ENCODE peak calls at places on chromosome 19, in seven cellular contexts. F is esophagus squamous epithelium, M is keratinocyte, H is body of pancreas, J is Caco-2, K is cardiac muscle cell, V is thoracic aorta. R is an unnamed sample. For H3K4me1 and H3K27me3, the result is how much of the 10 kb centered on the place peaks cover.

GRCh38 chr19:369876-370275 is 25.3 kb upstream of the MIER2 start:
- DNase-seq in H (no peak), F (no peak), M (no peak), J (no peak), K (no peak), V (no peak), R (peak)

GRCh38 chr19:7242601-7243258 is 51.5 kb downstream of the INSR start:
- DNase-seq in H (no peak), V (peak), J (no peak), M (no peak), F (no peak), K (no peak), R (peak)

GRCh38 chr19:19049406-19049805 is 14.4 kb upstream of the SLC25A42 start:
- DNase-seq in K (no peak), V (no peak), M (no peak), F (no peak), J (no peak), H (no peak), R (no peak)

GRCh38 chr19:38543286-38543806 is 74.4 kb downstream of the MAP4K1 start:
- DNase-seq in F (no peak), H (no peak), J (no peak), K (no peak), V (no peak), M (no peak), R (no peak)

GRCh38 chr19:17332677-17333581 is 1.7 kb downstream of the ANO8 start:
- DNase-seq in K (peak), M (no peak), F (no peak), J (peak), H (peak), V (no peak), R (no peak)

GRCh38 chr19:871446-872265 is 12.2 kb downstream of the CFD start:
- DNase-seq in V (no peak), K (peak), F (no peak), M (no peak), H (no peak), J (no peak), R (no peak)

GRCh38 chr19:38679839-38680238 is 32.4 kb downstream of the ACTN4 start:
- DNase-seq in K (no peak), V (no peak), M (no peak), F (no peak), H (no peak), J (no peak), R (no peak)

GRCh38 chr19:7294571-7295212 is 478 bp upstream of the INSR start:
- DNase-seq in K (peak), F (no peak), H (peak), J (peak), V (peak), M (no peak), R (peak)

GRCh38 chr19:44839272-44839671 is 6.8 kb upstream of the NECTIN2 start:
- DNase-seq in H (no peak), M (no peak), F (no peak), K (no peak), J (no peak), V (no peak), R (no peak)

GRCh38 chr19:29660835-29661234 is 4.4 kb upstream of the PLEKHF1 start:
- DNase-seq in J (no peak), V (no peak), F (no peak), H (no peak), M (no peak), K (no peak), R (no peak)

GRCh38 chr19:56341948-56342347 is 27.3 kb upstream of the ZSCAN5A start:
- DNase-seq in M (no peak), F (no peak), J (no peak), V (no peak), H (no peak), K (no peak), R (no peak)

GRCh38 chr19:17242431-17243208 is 3.1 kb downstream of the NR2F6 start:
- DNase-seq in H (no peak), F (no peak), V (no peak), J (no peak), K (no peak), M (no peak), R (no peak)

GRCh38 chr19:10681658-10682057 is 19.6 kb upstream of the QTRT1 start:
- DNase-seq in J (no peak), M (no peak), F (no peak), H (no peak), V (no peak), K (no peak), R (no peak)

GRCh38 chr19:10683064-10683426 is 18.2 kb upstream of the QTRT1 start:
- DNase-seq in M (no peak), H (no peak), K (no peak), F (no peak), V (no peak), J (no peak), R (no peak)

GRCh38 chr19:10680545-10681135 is 20.6 kb upstream of the QTRT1 start:
- DNase-seq in V (no peak), F (no peak), K (no peak), H (no peak), J (no peak), M (no peak), R (no peak)

GRCh38 chr19:10683582-10683981 is 17.7 kb upstream of the QTRT1 start:
- DNase-seq in F (no peak), V (no peak), H (no peak), K (no peak), M (no peak), J (no peak), R (no peak)

GRCh38 chr19:10682397-10683063 is 18.7 kb upstream of the QTRT1 start:
- DNase-seq in K (no peak), F (no peak), J (no peak), M (no peak), H (no peak), V (no peak), R (no peak)
- H3K4me1 ChIP-seq in K (under half), F (half or more), J (under half), M (under half), H (under half), V (under half), R (under half)

GRCh38 chr19:54694648-54695047 is 29.6 kb upstream of the KIR3DL3 start:
- DNase-seq in H (no peak), F (no peak), V (no peak), M (no peak), K (no peak), J (no peak), R (no peak)

GRCh38 chr19:54696766-54697165 is 27.5 kb upstream of the KIR3DL3 start:
- DNase-seq in J (no peak), M (no peak), V (no peak), H (no peak), K (no peak), F (no peak), R (no peak)

GRCh38 chr19:54696117-54696548 is 28.1 kb upstream of the KIR3DL3 start:
- DNase-seq in K (no peak), F (no peak), M (no peak), H (no peak), V (no peak), J (no peak), R (no peak)

GRCh38 chr19:54691582-54692293 is 29.0 kb downstream of the LILRB4 start:
- DNase-seq in J (no peak), K (no peak), H (no peak), M (no peak), F (no peak), V (no peak), R (no peak)

DNA sequence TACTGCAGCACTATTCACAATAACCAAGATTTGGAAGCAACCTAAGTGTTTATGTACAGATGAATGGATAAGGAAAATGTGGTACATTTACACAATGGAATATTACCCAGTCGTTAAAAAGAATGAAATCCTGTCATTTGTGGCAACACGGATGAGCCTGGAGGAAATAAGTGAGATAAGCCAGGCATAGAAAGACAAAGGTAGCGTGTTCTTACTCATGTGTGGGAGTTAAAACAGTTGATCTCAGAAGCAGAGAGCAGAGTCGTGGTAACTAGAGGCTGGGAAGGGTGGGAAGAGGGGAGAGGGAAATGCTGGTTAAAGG is 29.5 kb downstream of the LILRB4 start:
- DNase-seq in M (no peak), J (no peak), F (no peak), V (no peak), K (no peak), H (no peak), R (no peak)
- H3K27me3 ChIP-seq in M (under half), J (under half), F (under half), V (under half), K (under half), H (under half), R (under half)

GRCh38 chr19:2863818-2864217 is 3.3 kb upstream of the ZNF556 start:
- DNase-seq in F (no peak), V (no peak), J (no peak), M (no peak), K (no peak), H (no peak), R (no peak)
- H3K4me1 ChIP-seq in F (under half), V (under half), J (under half), M (under half), K (under half), H (under half), R (under half)

GRCh38 chr19:9953802-9954542 is 17.7 kb upstream of the OLFM2 start:
- DNase-seq in M (no peak), V (no peak), J (no peak), H (no peak), F (no peak), K (no peak), R (no peak)

GRCh38 chr19:9956956-9957355 is 20.6 kb upstream of the OLFM2 start:
- DNase-seq in J (no peak), M (no peak), H (no peak), K (no peak), V (no peak), F (no peak), R (no peak)

GRCh38 chr19:9961103-9961502 is 24.8 kb upstream of the OLFM2 start:
- DNase-seq in V (no peak), F (no peak), H (no peak), M (no peak), K (no peak), J (no peak), R (no peak)

GRCh38 chr19:9962623-9963290 is 26.4 kb upstream of the OLFM2 start:
- DNase-seq in F (no peak), K (no peak), J (no peak), M (no peak), H (no peak), V (no peak), R (no peak)

GRCh38 chr19:9958451-9958850 is 22.1 kb upstream of the OLFM2 start:
- DNase-seq in J (no peak), H (no peak), M (no peak), F (no peak), V (no peak), K (no peak), R (no peak)
- H3K27me3 ChIP-seq in J (under half), H (under half), M (under half), F (under half), V (under half), K (under half), R (under half)

GRCh38 chr19:51142119-51142518 is at the start of gene SIGLEC7:
- DNase-seq in M (no peak), J (no peak), F (no peak), V (no peak), H (no peak), K (no peak), R (no peak)
- H3K4me1 ChIP-seq in M (under half), J (under half), F (under half), V (under half), H (under half), K (under half), R (under half)

R was measured in ascending aorta.